ENCODE peak calls at places on chromosomes 4 and X, in six cellular contexts. P is KG1, E is GM04503, F is cardiac fibroblast, J is A172, B is T-helper 9 cell. Y is an unnamed sample.

GRCh38 chr4:140497776-140498636 is at the start of gene MGAT4D:
- DNase-seq in P (no peak), J (no peak), F (no peak), B (no peak), E (no peak), Y (no peak)

GRCh38 chr4:140626982-140627381 is 58.2 kb upstream of the UCP1 start:
- DNase-seq in P (no peak), B (no peak), F (peak), E (no peak), J (no peak), Y (peak)

GRCh38 chr4:182293836-182294235 is 50.6 kb downstream of the TENM3 start:
- DNase-seq in P (no peak), F (no peak), E (no peak), B (no peak), J (no peak), Y (no peak)

GRCh38 chr4:159455675-159456235 is 352.9 kb downstream of the RAPGEF2 start:
- DNase-seq in F (peak), P (no peak), E (no peak), B (no peak), J (peak), Y (peak)

GRCh38 chrX:40459576-40460158 is 121.1 kb upstream of the ATP6AP2 start:
- DNase-seq in F (no peak), P (no peak), J (no peak), E (no peak), B (no peak), Y (no peak)

GRCh38 chr4:57037982-57038604 is 59.4 kb downstream of the POLR2B start:
- DNase-seq in E (no peak), F (peak), B (no peak), J (peak), P (no peak), Y (no peak)

GRCh38 chr4:40254961-40255721 is 58.3 kb downstream of the RHOH start:
- DNase-seq in P (no peak), F (peak), E (no peak), J (peak), B (no peak), Y (peak)

GRCh38 chr4:4428966-4429875 is 42.3 kb downstream of the NSG1 start:
- DNase-seq in B (no peak), J (no peak), P (no peak), F (no peak), E (no peak), Y (no peak)

GRCh38 chrX:24720036-24720435 is 26.3 kb downstream of the POLA1 start:
- DNase-seq in F (no peak), B (no peak), P (no peak), E (no peak), J (no peak), Y (no peak)

GRCh38 chrX:154328646-154329045 is 33.1 kb downstream of the TKTL1 start:
- DNase-seq in E (no peak), B (no peak), P (no peak), J (no peak), F (no peak), Y (no peak)

GRCh38 chr4:187632260-187633010 is 363.1 kb upstream of the ZFP42 start:
- DNase-seq in B (no peak), E (no peak), P (no peak), F (no peak), J (peak), Y (no peak)

GRCh38 chrX:53476371-53476770 is 42.2 kb upstream of the HSD17B10 start:
- DNase-seq in E (no peak), F (no peak), B (no peak), J (no peak), P (no peak), Y (peak)

GRCh38 chr4:67909910-67910905 is 26.4 kb upstream of the TMPRSS11D start:
- DNase-seq in B (no peak), P (no peak), E (no peak), J (no peak), F (peak), Y (peak)

GRCh38 chr4:80931645-80932215 is 98.8 kb upstream of the BMP3 start:
- DNase-seq in P (no peak), F (peak), B (no peak), E (no peak), J (no peak), Y (no peak)

GRCh38 chrX:38754102-38754790 is 47.0 kb upstream of the MID1IP1 start:
- DNase-seq in J (peak), B (peak), F (peak), P (peak), E (peak), Y (peak)

GRCh38 chrX:16839852-16840460 is 30.2 kb downstream of the RBBP7 start:
- DNase-seq in F (peak), J (peak), B (no peak), P (no peak), E (no peak), Y (peak)

GRCh38 chr4:25448379-25449109 is 71.5 kb downstream of the ANAPC4 start:
- DNase-seq in E (peak), J (no peak), F (peak), P (no peak), B (no peak), Y (peak)

Y was measured in HFFc6.